ENCODE peak calls at places on chromosomes 4 and X, in nine cellular contexts. D is mucosa of descending colon, V is adrenal gland, L is fibroblast of villous mesenchyme, I is ovary, G is sigmoid colon, P is fibroblast of mammary gland, U is tibial artery, K is cardiac muscle cell. Y is an unnamed sample.

GRCh38 chr4:138310991-138311390 is 68.8 kb upstream of the SLC7A11 start:
- DNase-seq in K (no peak), L (peak; percentile 46), P (peak; percentile 36), I (no peak), D (no peak), V (no peak), U (no peak), G (no peak), Y (no peak)

GRCh38 chrX:84046403-84046984 is 141.5 kb downstream of the RPS6KA6 start:
- DNase-seq in G (no peak), K (peak; percentile 25), V (no peak), I (no peak), U (no peak), D (peak; percentile 5), P (peak; percentile 37), L (peak; percentile 14), Y (peak; percentile 11)

GRCh38 chr4:169254546-169254983 is 16.2 kb downstream of the SH3RF1 start:
- DNase-seq in U (peak; percentile 51), I (peak; percentile 46), P (peak; percentile 92), D (peak; percentile 29), V (peak; percentile 61), L (peak; percentile 91), G (no peak), K (no peak), Y (no peak)

GRCh38 chr4:155759372-155760252 is 791 bp downstream of the GUCY1B1 start:
- DNase-seq in L (peak; percentile 48), K (peak; percentile 69), I (peak; percentile 71), U (peak; percentile 35), V (no peak), D (peak; percentile 14), P (peak; percentile 39), G (peak; percentile 89), Y (no peak)

GRCh38 chrX:25878806-25879205 is 259.3 kb upstream of the MAGEB18 start:
- DNase-seq in D (no peak), V (no peak), P (no peak), U (no peak), K (no peak), G (no peak), I (no peak), L (no peak), Y (no peak)

GRCh38 chr4:115234405-115235093 is 121.1 kb upstream of the NDST4 start:
- DNase-seq in K (peak; percentile 32), I (no peak), D (peak; percentile 12), G (no peak), P (peak; percentile 4), U (no peak), L (no peak), V (no peak), Y (peak; percentile 2)

GRCh38 chr4:3774253-3774883 is 8.2 kb downstream of the ADRA2C start:
- DNase-seq in D (no peak), V (no peak), K (no peak), U (no peak), G (no peak), P (no peak), I (no peak), L (no peak), Y (no peak)

GRCh38 chr4:57109847-57110634 is at the start of gene IGFBP7:
- DNase-seq in V (no peak), U (peak; percentile 69), P (no peak), K (peak; percentile 41), G (peak; percentile 83), D (peak; percentile 57), L (peak; percentile 62), I (peak; percentile 66), Y (no peak)

GRCh38 chrX:112056886-112057285 is 25.7 kb downstream of the TRPC5 start:
- DNase-seq in K (no peak), P (no peak), G (no peak), U (no peak), I (no peak), V (no peak), L (no peak), D (no peak), Y (no peak)

GRCh38 chr4:46506876-46507275 is 116.9 kb upstream of the GABRA2 start:
- DNase-seq in V (no peak), U (no peak), K (no peak), I (no peak), L (peak; percentile 6), G (no peak), D (no peak), P (peak; percentile 48), Y (no peak)

GRCh38 chrX:108304210-108304609 is 134.0 kb downstream of the COL4A6 start:
- DNase-seq in P (peak; percentile 18), U (no peak), K (peak; percentile 36), D (no peak), I (no peak), L (peak; percentile 63), V (no peak), G (no peak), Y (no peak)

GRCh38 chr4:185817403-185817818 is 5.4 kb upstream of the SORBS2 start:
- DNase-seq in U (no peak), P (no peak), G (no peak), L (no peak), V (no peak), D (peak; percentile 60), K (no peak), I (no peak), Y (peak; percentile 65)

GRCh38 chrX:56026816-56027215 is 205.3 kb upstream of the KLF8 start:
- DNase-seq in I (no peak), U (no peak), D (no peak), V (no peak), P (no peak), G (no peak), K (no peak), L (no peak), Y (no peak)

GRCh38 chr4:53541577-53542206 is 49.6 kb downstream of the LNX1 start:
- DNase-seq in K (no peak), V (peak; percentile 44), G (no peak), D (no peak), I (no peak), P (peak; percentile 98), U (no peak), L (peak; percentile 91), Y (no peak)

GRCh38 chr4:985123-985830 is 1.6 kb upstream of the IDUA start:
- DNase-seq in P (no peak), K (peak; percentile 69), L (peak; percentile 35), I (no peak), D (peak; percentile 89), V (peak; percentile 79), G (no peak), U (peak; percentile 63), Y (no peak)

GRCh38 chrX:149718757-149719156 is 6.9 kb downstream of the MAGEA11 start:
- DNase-seq in P (no peak), V (no peak), L (no peak), D (no peak), G (no peak), U (no peak), K (no peak), I (no peak), Y (no peak)
- TF ChIP-seq CTCF in P (no peak), V (no peak), L (no peak), D (no peak), G (no peak), U (no peak), K (no peak), I (no peak), Y (no peak)

DNA sequence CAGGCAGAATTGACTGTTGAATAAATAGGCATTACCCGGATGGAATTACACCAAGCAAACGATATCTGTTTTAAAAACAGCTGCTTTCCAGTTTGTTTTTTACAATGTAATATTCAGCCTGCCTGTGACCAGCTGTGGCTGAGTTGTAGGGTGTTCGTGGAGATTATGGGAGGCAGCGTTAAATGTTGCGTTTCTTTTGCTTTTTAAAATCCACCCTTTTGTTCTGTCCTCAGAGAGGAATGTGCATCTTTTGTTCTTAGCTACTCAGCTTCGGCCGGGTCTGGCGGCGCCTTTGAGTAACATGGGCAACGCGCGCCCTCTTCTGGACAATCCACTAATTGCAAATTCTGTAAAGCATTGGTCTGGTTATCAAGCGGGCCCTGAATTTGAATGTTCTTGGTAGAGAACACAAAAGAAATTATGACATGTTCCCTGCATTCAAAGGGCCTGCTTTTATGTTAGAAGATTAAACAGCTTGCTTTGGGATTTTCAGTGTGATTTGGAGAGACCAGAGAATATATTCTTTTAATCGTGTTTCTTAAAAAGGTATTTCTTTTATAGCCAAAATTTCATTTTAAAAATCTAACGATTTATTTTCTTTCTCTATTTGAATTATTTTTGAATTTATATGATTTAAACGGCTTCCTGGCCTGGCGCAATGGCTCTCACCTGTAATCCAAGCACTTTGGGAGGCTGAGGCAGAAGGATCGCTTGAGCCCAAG is 76.3 kb upstream of the TRIM2 start:
- DNase-seq in I (peak; percentile 83), U (peak; percentile 90), K (peak; percentile 91), L (peak; percentile 84), V (peak; percentile 79), P (peak; percentile 78), D (peak; percentile 95), G (peak; percentile 88), Y (peak; percentile 43)
- H3K4me3 ChIP-seq in I (no peak overlapping the region), U (no peak overlapping the region), K (no peak overlapping the region), L (peak overlapping the region; percentile 19), V (no peak overlapping the region), P (no peak overlapping the region), D (no peak overlapping the region), G (no peak overlapping the region), Y (no peak overlapping the region)

GRCh38 chr4:148442830-148443549 is 776 bp upstream of the NR3C2 start:
- DNase-seq in P (no peak), L (no peak), U (peak; percentile 30), D (no peak), K (peak; percentile 33), V (peak; percentile 16), G (peak; percentile 75), I (no peak), Y (no peak)

GRCh38 chr4:148445903-148446261 is 3.7 kb upstream of the NR3C2 start:
- DNase-seq in L (no peak), V (no peak), D (peak; percentile 18), U (no peak), K (peak; percentile 23), I (peak; percentile 19), P (no peak), G (no peak), Y (no peak)

GRCh38 chr4:148445071-148445902 is 3.1 kb upstream of the NR3C2 start:
- DNase-seq in G (peak; percentile 85), U (peak; percentile 44), L (no peak), K (peak; percentile 62), I (peak; percentile 80), D (peak; percentile 78), V (peak; percentile 53), P (no peak), Y (no peak)

GRCh38 chr4:148443550-148444295 is 1.5 kb upstream of the NR3C2 start:
- DNase-seq in D (peak; percentile 52), P (no peak), U (peak; percentile 48), K (peak; percentile 22), V (peak; percentile 21), I (peak; percentile 69), G (peak; percentile 83), L (no peak), Y (no peak)

GRCh38 chr4:148444296-148445070 is 2.3 kb upstream of the NR3C2 start:
- DNase-seq in P (no peak), V (peak; percentile 25), D (peak; percentile 55), G (peak; percentile 71), I (peak; percentile 57), L (no peak), U (peak; percentile 40), K (peak; percentile 63), Y (no peak)
- TF ChIP-seq CTCF in P (no peak), V (peak; percentile 8), D (peak; percentile 0), G (no peak), I (no peak), L (no peak), U (no peak), K (no peak), Y (no peak)

DNA sequence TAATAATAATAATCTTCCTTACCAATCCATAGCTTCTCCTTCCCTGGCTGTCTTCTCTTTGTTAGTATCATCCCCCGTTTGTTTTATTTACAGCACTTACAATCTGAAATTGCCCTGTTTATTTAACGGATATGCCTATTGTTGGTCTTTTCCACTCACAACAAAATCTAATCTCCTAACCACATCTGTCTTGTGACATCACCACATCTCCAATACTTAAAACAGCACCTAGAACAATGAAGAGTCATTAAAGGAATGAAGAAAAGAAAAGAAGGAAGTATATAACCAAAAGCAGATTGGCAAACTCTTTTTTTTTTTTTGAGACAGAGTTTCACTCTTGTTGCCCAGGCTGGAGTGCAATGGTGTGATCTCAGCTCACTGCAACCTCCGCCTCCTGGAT is 38.7 kb upstream of the JADE1 start:
- DNase-seq in D (no peak), L (peak; percentile 43), V (no peak), P (no peak), U (no peak), G (no peak), K (no peak), I (no peak), Y (no peak)
- H3K4me3 ChIP-seq in D (no peak overlapping the region), L (no peak overlapping the region), V (no peak overlapping the region), P (no peak overlapping the region), U (no peak overlapping the region), G (no peak overlapping the region), K (no peak overlapping the region), I (no peak overlapping the region), Y (no peak overlapping the region)